ENCODE peak calls at places on chromosomes 2 and 18, in nine cellular contexts. One of them, this sample, is unnamed. For H3K9me3, the result is how much of the 10 kb centered on the place peaks cover.

GRCh38 chr2:186841940-186842339 is 7.0 kb downstream of the ZSWIM2 start:
- DNase-seq in cardiac muscle cell: peak
- DNase-seq in WERI-Rb-1: no peak
- DNase-seq in IMR-90: peak
- DNase-seq in left ventricle myocardium inferior: no peak
- DNase-seq in Panc1: no peak
- DNase-seq in CD8-positive, alpha-beta T cell: no peak
- DNase-seq in heart left ventricle: no peak
- DNase-seq in thoracic aorta: no peak
- DNase-seq in this sample: no peak

GRCh38 chr2:1687254-1687653 is 57.1 kb downstream of the PXDN start:
- DNase-seq in cardiac muscle cell: no peak
- DNase-seq in WERI-Rb-1: no peak
- DNase-seq in IMR-90: no peak
- DNase-seq in left ventricle myocardium inferior: no peak
- DNase-seq in Panc1: no peak
- DNase-seq in CD8-positive, alpha-beta T cell: no peak
- DNase-seq in heart left ventricle: no peak
- DNase-seq in thoracic aorta: no peak
- DNase-seq in this sample: no peak

GRCh38 chr2:43986600-43986999 is 9.2 kb downstream of the LRPPRC start:
- DNase-seq in cardiac muscle cell: no peak
- DNase-seq in WERI-Rb-1: no peak
- DNase-seq in IMR-90: no peak
- DNase-seq in left ventricle myocardium inferior: no peak
- DNase-seq in Panc1: no peak
- DNase-seq in CD8-positive, alpha-beta T cell: no peak
- DNase-seq in heart left ventricle: no peak
- DNase-seq in thoracic aorta: no peak
- DNase-seq in this sample: no peak

GRCh38 chr18:31077883-31078282 is 24.3 kb downstream of the DSC2 start:
- DNase-seq in cardiac muscle cell: no peak
- DNase-seq in WERI-Rb-1: no peak
- DNase-seq in IMR-90: no peak
- DNase-seq in left ventricle myocardium inferior: no peak
- DNase-seq in Panc1: no peak
- DNase-seq in CD8-positive, alpha-beta T cell: no peak
- DNase-seq in heart left ventricle: no peak
- DNase-seq in thoracic aorta: no peak
- DNase-seq in this sample: no peak

GRCh38 chr2:45344502-45344901 is 266.6 kb downstream of the SRBD1 start:
- DNase-seq in cardiac muscle cell: no peak
- DNase-seq in WERI-Rb-1: no peak
- DNase-seq in IMR-90: no peak
- DNase-seq in left ventricle myocardium inferior: no peak
- DNase-seq in Panc1: no peak
- DNase-seq in CD8-positive, alpha-beta T cell: no peak
- DNase-seq in heart left ventricle: no peak
- DNase-seq in thoracic aorta: no peak
- DNase-seq in this sample: no peak

GRCh38 chr2:154623819-154624218 is 74.7 kb upstream of the KCNJ3 start:
- DNase-seq in cardiac muscle cell: peak
- DNase-seq in WERI-Rb-1: peak
- DNase-seq in IMR-90: peak
- DNase-seq in left ventricle myocardium inferior: no peak
- DNase-seq in Panc1: peak
- DNase-seq in CD8-positive, alpha-beta T cell: no peak
- DNase-seq in heart left ventricle: no peak
- DNase-seq in thoracic aorta: no peak
- DNase-seq in this sample: no peak

GRCh38 chr18:43780782-43781340 is 503.6 kb upstream of the SYT4 start:
- DNase-seq in cardiac muscle cell: peak
- DNase-seq in WERI-Rb-1: no peak
- DNase-seq in IMR-90: peak
- DNase-seq in left ventricle myocardium inferior: no peak
- DNase-seq in Panc1: no peak
- DNase-seq in CD8-positive, alpha-beta T cell: no peak
- DNase-seq in heart left ventricle: no peak
- DNase-seq in thoracic aorta: no peak
- DNase-seq in this sample: no peak

GRCh38 chr2:205358351-205358815 is 323.9 kb upstream of the NRP2 start:
- DNase-seq in cardiac muscle cell: peak
- DNase-seq in WERI-Rb-1: no peak
- DNase-seq in IMR-90: peak
- DNase-seq in left ventricle myocardium inferior: no peak
- DNase-seq in Panc1: no peak
- DNase-seq in CD8-positive, alpha-beta T cell: no peak
- DNase-seq in heart left ventricle: no peak
- DNase-seq in thoracic aorta: no peak
- DNase-seq in this sample: no peak

GRCh38 chr2:30711646-30712085 is 95.6 kb downstream of the CAPN13 start:
- DNase-seq in cardiac muscle cell: peak
- DNase-seq in WERI-Rb-1: peak
- DNase-seq in IMR-90: peak
- DNase-seq in left ventricle myocardium inferior: peak
- DNase-seq in Panc1: peak
- DNase-seq in CD8-positive, alpha-beta T cell: peak
- DNase-seq in heart left ventricle: peak
- DNase-seq in thoracic aorta: peak
- DNase-seq in this sample: peak

GRCh38 chr2:17757321-17757720 is 3.4 kb downstream of the GEN1 start:
- DNase-seq in cardiac muscle cell: peak
- DNase-seq in WERI-Rb-1: no peak
- DNase-seq in IMR-90: peak
- DNase-seq in left ventricle myocardium inferior: no peak
- DNase-seq in Panc1: no peak
- DNase-seq in CD8-positive, alpha-beta T cell: no peak
- DNase-seq in heart left ventricle: no peak
- DNase-seq in thoracic aorta: no peak
- DNase-seq in this sample: no peak

GRCh38 chr2:109537565-109538221 is 76.1 kb downstream of the SEPTIN10 start:
- DNase-seq in cardiac muscle cell: peak
- DNase-seq in WERI-Rb-1: no peak
- DNase-seq in IMR-90: peak
- DNase-seq in left ventricle myocardium inferior: no peak
- DNase-seq in Panc1: no peak
- DNase-seq in CD8-positive, alpha-beta T cell: no peak
- DNase-seq in heart left ventricle: no peak
- DNase-seq in thoracic aorta: no peak
- DNase-seq in this sample: no peak

GRCh38 chr18:38256366-38256765 is 690.8 kb upstream of the CELF4 start:
- DNase-seq in cardiac muscle cell: no peak
- DNase-seq in WERI-Rb-1: no peak
- DNase-seq in IMR-90: no peak
- DNase-seq in left ventricle myocardium inferior: no peak
- DNase-seq in Panc1: no peak
- DNase-seq in CD8-positive, alpha-beta T cell: no peak
- DNase-seq in heart left ventricle: no peak
- DNase-seq in thoracic aorta: no peak
- DNase-seq in this sample: no peak

GRCh38 chr2:85577386-85578242 is at the start of gene VAMP8:
- DNase-seq in cardiac muscle cell: no peak
- DNase-seq in WERI-Rb-1: no peak
- DNase-seq in IMR-90: no peak
- DNase-seq in left ventricle myocardium inferior: no peak
- DNase-seq in Panc1: no peak
- DNase-seq in CD8-positive, alpha-beta T cell: peak
- DNase-seq in heart left ventricle: peak
- DNase-seq in thoracic aorta: no peak
- DNase-seq in this sample: peak

GRCh38 chr18:38545071-38545470 is 979.5 kb upstream of the CELF4 start:
- DNase-seq in cardiac muscle cell: peak
- DNase-seq in WERI-Rb-1: peak
- DNase-seq in IMR-90: no peak
- DNase-seq in left ventricle myocardium inferior: no peak
- DNase-seq in Panc1: no peak
- DNase-seq in CD8-positive, alpha-beta T cell: no peak
- DNase-seq in heart left ventricle: no peak
- DNase-seq in thoracic aorta: no peak
- DNase-seq in this sample: no peak

GRCh38 chr2:14114275-14114674 is 518.2 kb upstream of the LRATD1 start:
- DNase-seq in cardiac muscle cell: no peak
- DNase-seq in WERI-Rb-1: no peak
- DNase-seq in IMR-90: no peak
- DNase-seq in left ventricle myocardium inferior: no peak
- DNase-seq in Panc1: no peak
- DNase-seq in CD8-positive, alpha-beta T cell: no peak
- DNase-seq in heart left ventricle: no peak
- DNase-seq in thoracic aorta: no peak
- DNase-seq in this sample: no peak

GRCh38 chr2:126244937-126245336 is 411.0 kb upstream of the GYPC start:
- DNase-seq in cardiac muscle cell: peak
- DNase-seq in WERI-Rb-1: peak
- DNase-seq in IMR-90: no peak
- DNase-seq in left ventricle myocardium inferior: no peak
- DNase-seq in Panc1: peak
- DNase-seq in CD8-positive, alpha-beta T cell: no peak
- DNase-seq in heart left ventricle: no peak
- DNase-seq in thoracic aorta: no peak
- DNase-seq in this sample: no peak
- TF ChIP-seq CTCF in cardiac muscle cell: peak
- TF ChIP-seq CTCF in WERI-Rb-1: peak
- TF ChIP-seq CTCF in IMR-90: peak
- TF ChIP-seq CTCF in left ventricle myocardium inferior: peak
- TF ChIP-seq CTCF in Panc1: peak
- TF ChIP-seq CTCF in CD8-positive, alpha-beta T cell: no peak
- TF ChIP-seq CTCF in heart left ventricle: peak
- TF ChIP-seq CTCF in thoracic aorta: no peak
- TF ChIP-seq CTCF in this sample: no peak

GRCh38 chr18:78503129-78503528 is 476.5 kb upstream of the SALL3 start:
- DNase-seq in cardiac muscle cell: no peak
- DNase-seq in WERI-Rb-1: peak
- DNase-seq in IMR-90: no peak
- DNase-seq in left ventricle myocardium inferior: no peak
- DNase-seq in Panc1: no peak
- DNase-seq in CD8-positive, alpha-beta T cell: no peak
- DNase-seq in heart left ventricle: no peak
- DNase-seq in thoracic aorta: no peak
- DNase-seq in this sample: no peak

GRCh38 chr18:78501251-78501650 is 478.4 kb upstream of the SALL3 start:
- DNase-seq in cardiac muscle cell: no peak
- DNase-seq in WERI-Rb-1: no peak
- DNase-seq in IMR-90: no peak
- DNase-seq in left ventricle myocardium inferior: no peak
- DNase-seq in Panc1: no peak
- DNase-seq in CD8-positive, alpha-beta T cell: no peak
- DNase-seq in heart left ventricle: no peak
- DNase-seq in thoracic aorta: no peak
- DNase-seq in this sample: no peak

GRCh38 chr18:78510636-78511035 is 469.0 kb upstream of the SALL3 start:
- DNase-seq in cardiac muscle cell: no peak
- DNase-seq in WERI-Rb-1: peak
- DNase-seq in IMR-90: no peak
- DNase-seq in left ventricle myocardium inferior: no peak
- DNase-seq in Panc1: no peak
- DNase-seq in CD8-positive, alpha-beta T cell: no peak
- DNase-seq in heart left ventricle: no peak
- DNase-seq in thoracic aorta: no peak
- DNase-seq in this sample: no peak

GRCh38 chr18:78507217-78507616 is 472.4 kb upstream of the SALL3 start:
- DNase-seq in cardiac muscle cell: no peak
- DNase-seq in WERI-Rb-1: no peak
- DNase-seq in IMR-90: no peak
- DNase-seq in left ventricle myocardium inferior: no peak
- DNase-seq in Panc1: no peak
- DNase-seq in CD8-positive, alpha-beta T cell: no peak
- DNase-seq in heart left ventricle: no peak
- DNase-seq in thoracic aorta: no peak
- DNase-seq in this sample: no peak

GRCh38 chr18:78506031-78506461 is 473.6 kb upstream of the SALL3 start:
- DNase-seq in cardiac muscle cell: no peak
- DNase-seq in WERI-Rb-1: no peak
- DNase-seq in IMR-90: no peak
- DNase-seq in left ventricle myocardium inferior: no peak
- DNase-seq in Panc1: no peak
- DNase-seq in CD8-positive, alpha-beta T cell: no peak
- DNase-seq in heart left ventricle: no peak
- DNase-seq in thoracic aorta: no peak
- DNase-seq in this sample: no peak
- H3K9me3 ChIP-seq in cardiac muscle cell: under half
- H3K9me3 ChIP-seq in WERI-Rb-1: under half
- H3K9me3 ChIP-seq in IMR-90: half or more
- H3K9me3 ChIP-seq in left ventricle myocardium inferior: under half
- H3K9me3 ChIP-seq in Panc1: under half
- H3K9me3 ChIP-seq in CD8-positive, alpha-beta T cell: under half
- H3K9me3 ChIP-seq in heart left ventricle: under half
- H3K9me3 ChIP-seq in thoracic aorta: under half
- H3K9me3 ChIP-seq in this sample: under half

DNA sequence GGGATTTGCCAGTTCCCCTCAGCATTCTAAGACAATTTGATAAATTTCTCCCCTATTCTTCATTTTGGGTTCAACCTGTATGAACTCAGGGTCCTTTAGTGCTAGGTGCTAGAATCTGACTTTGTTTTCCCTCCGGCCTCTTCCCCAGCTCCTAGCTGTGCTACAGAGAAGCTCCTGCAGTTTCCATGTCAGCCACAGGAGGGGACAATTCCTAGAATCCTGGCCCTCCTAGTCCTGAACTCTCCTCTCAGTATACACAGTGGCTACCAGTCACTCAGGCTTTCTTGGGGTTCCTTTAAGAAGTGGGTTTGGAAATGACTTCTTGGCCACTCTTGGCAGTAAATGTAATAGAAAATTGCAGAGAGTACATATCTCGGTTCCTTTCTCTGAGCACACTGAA is 4.9 kb upstream of the CHST10 start:
- DNase-seq in cardiac muscle cell: peak
- DNase-seq in WERI-Rb-1: peak
- DNase-seq in IMR-90: peak
- DNase-seq in left ventricle myocardium inferior: no peak
- DNase-seq in Panc1: no peak
- DNase-seq in CD8-positive, alpha-beta T cell: no peak
- DNase-seq in heart left ventricle: no peak
- DNase-seq in thoracic aorta: no peak
- DNase-seq in this sample: peak
- TF ChIP-seq CTCF in cardiac muscle cell: peak
- TF ChIP-seq CTCF in WERI-Rb-1: peak
- TF ChIP-seq CTCF in IMR-90: peak
- TF ChIP-seq CTCF in left ventricle myocardium inferior: peak
- TF ChIP-seq CTCF in Panc1: peak
- TF ChIP-seq CTCF in CD8-positive, alpha-beta T cell: no peak
- TF ChIP-seq CTCF in heart left ventricle: peak
- TF ChIP-seq CTCF in thoracic aorta: peak
- TF ChIP-seq CTCF in this sample: no peak

DNA sequence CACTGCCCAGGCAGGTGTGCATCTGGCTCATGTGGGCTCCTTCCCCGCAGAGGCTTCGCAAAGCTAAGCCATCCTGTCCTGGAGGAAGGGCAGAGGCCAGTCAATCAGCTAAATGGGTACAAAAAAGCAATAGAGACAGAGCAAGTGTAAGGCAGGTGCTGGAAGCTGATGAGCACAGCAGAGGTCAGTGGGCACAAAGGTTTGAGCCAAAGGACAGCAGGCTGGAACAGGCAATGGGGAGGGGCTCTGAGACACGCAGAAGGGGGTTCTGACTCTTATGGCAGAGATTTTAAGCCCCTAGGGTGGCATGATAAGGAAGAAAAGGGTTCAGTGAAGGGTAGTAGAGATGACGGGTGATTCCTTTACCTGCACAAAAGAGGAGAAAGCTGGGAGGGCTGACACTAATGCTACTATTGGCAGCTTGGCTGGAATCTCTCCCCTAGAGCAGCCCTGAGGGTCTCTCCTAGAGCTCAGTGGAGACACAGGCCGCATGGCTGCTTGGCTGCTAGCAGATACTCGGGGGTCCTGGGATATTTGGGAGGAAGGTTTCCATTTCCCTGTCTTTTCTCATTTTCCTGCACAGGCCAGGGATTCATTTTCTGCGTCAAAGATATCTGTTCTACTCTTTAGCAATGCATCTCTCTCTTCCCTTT is 132.4 kb downstream of the MYCN start:
- DNase-seq in cardiac muscle cell: no peak
- DNase-seq in WERI-Rb-1: no peak
- DNase-seq in IMR-90: no peak
- DNase-seq in left ventricle myocardium inferior: no peak
- DNase-seq in Panc1: no peak
- DNase-seq in CD8-positive, alpha-beta T cell: no peak
- DNase-seq in heart left ventricle: no peak
- DNase-seq in thoracic aorta: no peak
- DNase-seq in this sample: no peak
- H3K9me3 ChIP-seq in cardiac muscle cell: under half
- H3K9me3 ChIP-seq in WERI-Rb-1: under half
- H3K9me3 ChIP-seq in IMR-90: under half
- H3K9me3 ChIP-seq in left ventricle myocardium inferior: under half
- H3K9me3 ChIP-seq in Panc1: under half
- H3K9me3 ChIP-seq in CD8-positive, alpha-beta T cell: under half
- H3K9me3 ChIP-seq in heart left ventricle: under half
- H3K9me3 ChIP-seq in thoracic aorta: under half
- H3K9me3 ChIP-seq in this sample: under half